ENCODE peak calls at places on chromosomes 4 and X, in eight cellular contexts. S, L, I, V, U, F, R and E are unnamed samples.

GRCh38 chr4:3183008-3183407 is 66.0 kb upstream of the MSANTD1 start:
- DNase-seq in S (no peak), L (no peak), I (no peak), V (no peak), U (no peak), F (no peak), R (no peak), E (no peak)

GRCh38 chr4:3498901-3499510 is 33.2 kb downstream of the LRPAP1 start:
- DNase-seq in S (no peak), L (no peak), I (no peak), V (no peak), U (no peak), F (no peak), R (no peak), E (no peak)

GRCh38 chr4:168877779-168878491 is 132.1 kb downstream of the CBR4 start:
- DNase-seq in S (no peak), L (no peak), I (no peak), V (no peak), U (peak), F (peak), R (no peak), E (no peak)

GRCh38 chrX:18490816-18491215 is 65.4 kb downstream of the CDKL5 start:
- DNase-seq in S (no peak), L (no peak), I (no peak), V (no peak), U (no peak), F (no peak), R (no peak), E (no peak)

GRCh38 chr4:2262145-2262943 is 435 bp upstream of the MXD4 start:
- DNase-seq in S (peak), L (peak), I (peak), V (peak), U (peak), F (peak), R (peak), E (peak)

GRCh38 chr4:90445380-90445779 is 318.2 kb downstream of the CCSER1 start:
- DNase-seq in S (no peak), L (no peak), I (no peak), V (no peak), U (no peak), F (no peak), R (no peak), E (no peak)

GRCh38 chr4:36677122-36677521 is 395.7 kb downstream of the DTHD1 start:
- DNase-seq in S (no peak), L (no peak), I (no peak), V (no peak), U (no peak), F (no peak), R (peak), E (no peak)

GRCh38 chr4:134624365-134624764 is 422.8 kb upstream of the PABPC4L start:
- DNase-seq in S (no peak), L (no peak), I (no peak), V (no peak), U (no peak), F (no peak), R (no peak), E (no peak)

GRCh38 chrX:8870411-8870810 is 69.2 kb upstream of the FAM9A start:
- DNase-seq in S (no peak), L (no peak), I (no peak), V (no peak), U (no peak), F (no peak), R (no peak), E (no peak)

GRCh38 chr4:6422105-6422504 is 50.3 kb downstream of the PPP2R2C start:
- DNase-seq in S (no peak), L (no peak), I (no peak), V (no peak), U (no peak), F (no peak), R (no peak), E (no peak)

GRCh38 chr4:109945056-109945455 is 32.4 kb downstream of the EGF start:
- DNase-seq in S (no peak), L (no peak), I (no peak), V (no peak), U (no peak), F (no peak), R (peak), E (no peak)

GRCh38 chrX:108036298-108036973 is 8.4 kb upstream of the VSIG1 start:
- DNase-seq in S (no peak), L (no peak), I (no peak), V (peak), U (no peak), F (no peak), R (peak), E (no peak)

GRCh38 chr4:6208416-6208815 is 8.1 kb upstream of the JAKMIP1 start:
- DNase-seq in S (no peak), L (no peak), I (no peak), V (no peak), U (no peak), F (no peak), R (no peak), E (no peak)

GRCh38 chr4:5660185-5660584 is 48.2 kb downstream of the EVC2 start:
- DNase-seq in S (no peak), L (no peak), I (no peak), V (peak), U (no peak), F (no peak), R (no peak), E (no peak)